ENCODE peak calls at places on chromosomes 2 and 18, in four cellular contexts. Y, M, P and J are unnamed samples.

GRCh38 chr18:57434177-57434535 is 1.0 kb upstream of the ONECUT2 start:
- DNase-seq in Y (no peak), M (no peak), P (no peak), J (no peak)

GRCh38 chr2:203914546-203915169 is 21.9 kb upstream of the ICOS start:
- DNase-seq in Y (no peak), M (no peak), P (no peak), J (no peak)

GRCh38 chr2:118387509-118387908 is 299.2 kb downstream of the INSIG2 start:
- DNase-seq in Y (peak; percentile 78), M (no peak), P (no peak), J (no peak)

GRCh38 chr2:86627550-86627949 is 3.9 kb upstream of the RNF103 start:
- DNase-seq in Y (no peak), M (no peak), P (no peak), J (no peak)

GRCh38 chr18:74819433-74820059 is 221.9 kb downstream of the ZNF407 start:
- DNase-seq in Y (no peak), M (peak; percentile 95), P (no peak), J (peak; percentile 58)

GRCh38 chr18:23814977-23815614 is 125.8 kb downstream of the LAMA3 start:
- DNase-seq in Y (no peak), M (no peak), P (no peak), J (no peak)

GRCh38 chr2:225598922-225599321 is 199.4 kb downstream of the NYAP2 start:
- DNase-seq in Y (no peak), M (no peak), P (peak; percentile 39), J (no peak)

GRCh38 chr2:1743396-1744150 is 742 bp downstream of the PXDN start:
- DNase-seq in Y (peak; percentile 56), M (peak; percentile 71), P (peak; percentile 66), J (no peak)

GRCh38 chr2:238107525-238108422 is 7.6 kb downstream of the ESPNL start:
- DNase-seq in Y (no peak), M (no peak), P (no peak), J (no peak)

GRCh38 chr2:70801607-70802263 is 11.3 kb upstream of the FIGLA start:
- DNase-seq in Y (no peak), M (no peak), P (no peak), J (no peak)

GRCh38 chr2:91442246-91442905 is 2750.9 kb downstream of the RPIA start:
- DNase-seq in Y (no peak), M (no peak), P (no peak), J (no peak)

DNA sequence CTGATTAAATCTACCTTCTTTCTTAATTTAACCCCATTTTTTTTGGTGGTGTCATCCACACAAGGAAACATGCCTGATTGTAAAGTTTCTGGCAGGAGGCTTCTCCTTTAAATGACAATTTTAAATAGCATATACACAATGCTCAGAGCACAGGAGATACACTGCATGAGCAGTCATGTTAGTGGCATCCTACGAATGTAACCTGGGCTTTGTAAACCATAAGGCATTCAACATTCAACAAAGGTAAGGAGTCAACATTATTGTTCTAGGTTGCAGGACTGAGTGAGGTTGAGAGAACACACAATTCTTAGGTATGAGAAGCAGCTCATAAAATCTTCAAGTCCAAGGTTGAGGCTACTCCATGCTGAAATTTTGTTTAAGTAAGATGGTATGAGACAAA is 266.6 kb upstream of the SIX2 start:
- DNase-seq in Y (no peak), M (no peak), P (no peak), J (no peak)
- H3K18ac ChIP-seq in Y (no peak overlapping the region), M (no peak overlapping the region), P (no peak overlapping the region), J (no peak overlapping the region)

GRCh38 chr18:36377626-36378025 is 80.1 kb downstream of the FHOD3 start:
- DNase-seq in Y (no peak), M (no peak), P (no peak), J (no peak)
- H3K18ac ChIP-seq in Y (no peak overlapping the region), M (no peak overlapping the region), P (no peak overlapping the region), J (peak overlapping the region; percentile 38)

GRCh38 chr2:16248571-16249105 is 308.3 kb downstream of the MYCN start:
- DNase-seq in Y (no peak), M (no peak), P (no peak), J (no peak)
- H3K18ac ChIP-seq in Y (no peak overlapping the region), M (no peak overlapping the region), P (no peak overlapping the region), J (no peak overlapping the region)

GRCh38 chr18:48855422-48856377 is 95.1 kb downstream of the SMAD7 start:
- DNase-seq in Y (no peak), M (no peak), P (no peak), J (no peak)
- H3K18ac ChIP-seq in Y (no peak overlapping the region), M (no peak overlapping the region), P (no peak overlapping the region), J (no peak overlapping the region)

GRCh38 chr2:130823886-130824491 is 12.7 kb upstream of the ARHGEF4 start:
- DNase-seq in Y (no peak), M (no peak), P (no peak), J (no peak)

GRCh38 chr2:130821867-130822266 is 14.8 kb upstream of the ARHGEF4 start:
- DNase-seq in Y (no peak), M (no peak), P (no peak), J (no peak)

GRCh38 chr2:130824492-130825061 is 12.1 kb upstream of the ARHGEF4 start:
- DNase-seq in Y (peak; percentile 99), M (peak; percentile 27), P (peak; percentile 83), J (no peak)

GRCh38 chr2:130822766-130823165 is 13.9 kb upstream of the ARHGEF4 start:
- DNase-seq in Y (no peak), M (no peak), P (no peak), J (no peak)

DNA sequence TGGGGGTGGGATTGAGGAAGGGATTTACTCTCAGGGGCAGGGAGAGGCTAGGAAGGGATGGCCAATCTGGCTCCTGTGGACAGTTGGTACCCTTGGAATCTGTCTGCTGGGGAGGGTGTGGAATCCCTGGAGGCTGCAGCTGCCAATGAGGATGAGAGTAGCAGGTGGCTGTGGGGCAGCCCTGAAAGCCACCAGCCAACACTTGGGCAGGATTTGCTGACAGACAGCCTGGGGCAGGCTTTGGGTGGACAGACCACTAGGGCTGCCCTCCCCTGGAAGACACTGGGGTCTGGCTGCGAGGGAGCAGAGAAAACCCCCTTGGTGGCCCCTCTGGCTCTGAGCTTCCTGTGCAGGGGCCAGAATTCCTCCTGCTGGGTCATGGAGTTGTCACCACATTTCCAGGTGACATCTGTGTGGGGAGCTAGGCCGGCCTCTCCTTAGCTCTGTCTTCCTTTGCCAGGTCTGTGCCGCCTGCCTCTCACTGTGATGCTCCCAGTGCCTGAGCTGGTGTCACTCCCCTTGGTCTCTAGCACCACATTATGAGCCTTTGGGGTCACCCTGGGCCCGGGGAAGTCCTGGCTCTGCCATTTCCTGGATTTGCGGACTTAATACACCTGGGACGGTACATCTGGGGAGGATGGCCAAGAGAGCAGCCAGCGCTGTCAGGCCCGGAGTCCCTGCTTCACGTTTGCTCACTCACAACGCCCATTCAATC is 13.4 kb upstream of the ARHGEF4 start:
- DNase-seq in Y (no peak), M (no peak), P (no peak), J (no peak)
- H3K18ac ChIP-seq in Y (no peak overlapping the region), M (no peak overlapping the region), P (no peak overlapping the region), J (peak overlapping the region; percentile 77)

GRCh38 chr2:128304330-128304714 is 14.3 kb downstream of the HS6ST1 start:
- DNase-seq in Y (no peak), M (no peak), P (no peak), J (no peak)

GRCh38 chr2:128304715-128305554 is 13.7 kb downstream of the HS6ST1 start:
- DNase-seq in Y (peak; percentile 98), M (peak; percentile 71), P (peak; percentile 97), J (no peak)

GRCh38 chr2:128306931-128307460 is 11.7 kb downstream of the HS6ST1 start:
- DNase-seq in Y (no peak), M (no peak), P (no peak), J (no peak)

GRCh38 chr2:128306081-128306930 is 12.4 kb downstream of the HS6ST1 start:
- DNase-seq in Y (peak; percentile 100), M (peak; percentile 73), P (peak; percentile 99), J (no peak)

DNA sequence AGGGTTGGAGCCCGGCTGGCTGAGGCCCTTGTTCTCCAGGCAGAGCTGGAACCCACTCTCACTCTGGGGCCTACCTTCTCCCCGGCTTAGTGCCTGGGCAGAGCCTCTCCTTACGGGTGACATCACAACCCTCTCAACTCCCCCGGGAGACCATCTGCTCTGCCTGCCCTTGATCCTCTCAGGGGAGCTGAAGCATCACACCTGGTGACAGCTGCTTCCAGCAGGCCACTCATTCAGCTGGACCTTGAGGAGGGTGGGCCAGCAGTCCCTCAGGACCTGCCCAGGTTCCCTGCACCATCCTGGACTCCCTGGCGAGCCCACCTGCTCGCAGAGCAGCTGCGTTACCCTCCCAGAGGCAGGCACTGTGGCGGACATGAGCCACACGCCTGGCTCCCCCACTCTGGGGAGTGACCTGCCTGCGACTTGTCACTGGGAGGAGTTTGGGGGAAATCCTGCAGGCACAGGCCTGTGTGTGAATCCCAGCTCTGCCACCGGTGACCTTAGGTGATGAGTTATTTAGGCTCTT is 13.1 kb downstream of the HS6ST1 start:
- DNase-seq in Y (peak; percentile 75), M (no peak), P (peak; percentile 82), J (no peak)
- H3K18ac ChIP-seq in Y (peak overlapping the region; percentile 87), M (no peak overlapping the region), P (peak overlapping the region; percentile 87), J (peak overlapping the region; percentile 61)

GRCh38 chr18:26943906-26944305 is 78.4 kb upstream of the AQP4 start:
- DNase-seq in Y (no peak), M (no peak), P (no peak), J (no peak)

GRCh38 chr18:26948703-26949102 is 83.2 kb upstream of the AQP4 start:
- DNase-seq in Y (no peak), M (no peak), P (no peak), J (no peak)
- H3K18ac ChIP-seq in Y (no peak overlapping the region), M (no peak overlapping the region), P (no peak overlapping the region), J (no peak overlapping the region)

GRCh38 chr2:201969938-201970785 is 63.5 kb upstream of the FZD7 start:
- DNase-seq in Y (peak; percentile 93), M (peak; percentile 68), P (peak; percentile 89), J (no peak)
- H3K18ac ChIP-seq in Y (peak overlapping the region; percentile 11), M (no peak overlapping the region), P (no peak overlapping the region), J (no peak overlapping the region)